ENCODE peak calls at places on chromosomes 6 and 20, in six cellular contexts. J is smooth muscle cell of the brain vasculature, A is lower lobe of right lung, B is mesothelial cell of epicardium, I is caudate nucleus, Y is foreskin fibroblast. Z is an unnamed sample.

GRCh38 chr6:124962617-124963415 is 579 bp downstream of the RNF217 start:
- DNase-seq in J (no peak), I (peak), A (peak), Y (no peak), B (peak), Z (peak)

GRCh38 chr6:13613029-13613594 is 2.0 kb upstream of the NOL7 start:
- DNase-seq in I (no peak), A (no peak), B (no peak), J (no peak), Y (no peak), Z (no peak)

GRCh38 chr20:51797357-51798025 is 4.8 kb downstream of the SALL4 start:
- DNase-seq in A (no peak), J (no peak), I (no peak), Y (no peak), B (no peak), Z (no peak)

GRCh38 chr6:81253821-81254220 is 498.7 kb downstream of the TENT5A start:
- DNase-seq in Y (no peak), J (no peak), I (no peak), B (no peak), A (no peak), Z (no peak)

GRCh38 chr6:163741743-163742363 is 327.3 kb downstream of the QKI start:
- DNase-seq in J (no peak), I (no peak), Y (no peak), B (no peak), A (no peak), Z (no peak)

GRCh38 chr6:8278562-8278961 is 156.8 kb downstream of the SLC35B3 start:
- DNase-seq in B (no peak), Y (no peak), A (no peak), J (no peak), I (no peak), Z (no peak)

GRCh38 chr20:50023116-50023802 is 40.5 kb downstream of the SNAI1 start:
- DNase-seq in Y (no peak), A (no peak), B (no peak), J (no peak), I (no peak), Z (no peak)

GRCh38 chr20:47231382-47232042 is 125.0 kb downstream of the ZMYND8 start:
- DNase-seq in I (no peak), A (no peak), B (no peak), J (no peak), Y (no peak), Z (no peak)

GRCh38 chr6:45411959-45412358 is 34.2 kb upstream of the SUPT3H start:
- DNase-seq in Y (no peak), I (no peak), A (no peak), J (no peak), B (no peak), Z (no peak)

GRCh38 chr6:52995913-52996685 is 1.0 kb upstream of the GSTA4 start:
- DNase-seq in J (no peak), Y (peak), A (peak), B (no peak), I (peak), Z (no peak)

GRCh38 chr6:36247691-36248090 is 22.2 kb upstream of the PNPLA1 start:
- DNase-seq in B (no peak), I (no peak), A (no peak), J (no peak), Y (peak), Z (no peak)

GRCh38 chr6:135162678-135163439 is 18.2 kb upstream of the MYB start:
- DNase-seq in B (no peak), I (no peak), Y (peak), A (no peak), J (no peak), Z (no peak)

GRCh38 chr20:45998761-45999160 is 9.9 kb upstream of the MMP9 start:
- DNase-seq in B (no peak), A (peak), I (no peak), J (no peak), Y (no peak), Z (no peak)

GRCh38 chr6:40506956-40507355 is 80.2 kb downstream of the LRFN2 start:
- DNase-seq in J (no peak), Y (no peak), A (no peak), I (no peak), B (no peak), Z (no peak)

Z was measured in Right ventricle myocardium inferior.